ENCODE peak calls at places on chromosome 18, in ten cellular contexts. One of them, this sample, is unnamed.

GRCh38 chr18:42561521-42561920 is 554.0 kb downstream of the RIT2 start:
- DNase-seq in caudate nucleus: no peak
- DNase-seq in aorta: no peak
- DNase-seq in GM20000: no peak
- DNase-seq in activated CD4-positive, alpha-beta T cell treated with anti-CD3 and anti-CD28 coated beads, Interleukin-2, amount 50 U/mL, for 1 hour: no peak
- DNase-seq in NCI-H1436: no peak
- DNase-seq in K562: no peak
- DNase-seq in T-helper 17 cell: no peak
- DNase-seq in cardiac muscle cell: no peak
- DNase-seq in fibroblast of mammary gland: no peak
- DNase-seq in this sample: no peak

GRCh38 chr18:73945130-73945792 is 202.4 kb downstream of the FBXO15 start:
- DNase-seq in fibroblast of mammary gland: peak
- DNase-seq in aorta: no peak
- DNase-seq in GM20000: no peak
- DNase-seq in activated CD4-positive, alpha-beta T cell treated with anti-CD3 and anti-CD28 coated beads, Interleukin-2, amount 50 U/mL, for 1 hour: no peak
- DNase-seq in T-helper 17 cell: no peak
- DNase-seq in K562: no peak
- DNase-seq in cardiac muscle cell: no peak
- DNase-seq in caudate nucleus: no peak
- DNase-seq in NCI-H1436: no peak
- DNase-seq in this sample: peak

GRCh38 chr18:36714476-36714875 is 114.3 kb downstream of the TPGS2 start:
- DNase-seq in caudate nucleus: no peak
- DNase-seq in T-helper 17 cell: no peak
- DNase-seq in activated CD4-positive, alpha-beta T cell treated with anti-CD3 and anti-CD28 coated beads, Interleukin-2, amount 50 U/mL, for 1 hour: no peak
- DNase-seq in cardiac muscle cell: no peak
- DNase-seq in aorta: no peak
- DNase-seq in fibroblast of mammary gland: no peak
- DNase-seq in NCI-H1436: no peak
- DNase-seq in K562: no peak
- DNase-seq in GM20000: no peak
- DNase-seq in this sample: no peak

GRCh38 chr18:11008544-11008943 is 140.8 kb downstream of the PIEZO2 start:
- DNase-seq in activated CD4-positive, alpha-beta T cell treated with anti-CD3 and anti-CD28 coated beads, Interleukin-2, amount 50 U/mL, for 1 hour: no peak
- DNase-seq in caudate nucleus: no peak
- DNase-seq in K562: no peak
- DNase-seq in fibroblast of mammary gland: no peak
- DNase-seq in cardiac muscle cell: no peak
- DNase-seq in T-helper 17 cell: no peak
- DNase-seq in NCI-H1436: no peak
- DNase-seq in GM20000: no peak
- DNase-seq in aorta: no peak
- DNase-seq in this sample: no peak

GRCh38 chr18:6521804-6522418 is 107.2 kb upstream of the L3MBTL4 start:
- DNase-seq in NCI-H1436: no peak
- DNase-seq in T-helper 17 cell: no peak
- DNase-seq in activated CD4-positive, alpha-beta T cell treated with anti-CD3 and anti-CD28 coated beads, Interleukin-2, amount 50 U/mL, for 1 hour: no peak
- DNase-seq in fibroblast of mammary gland: peak
- DNase-seq in GM20000: peak
- DNase-seq in K562: peak
- DNase-seq in cardiac muscle cell: peak
- DNase-seq in aorta: no peak
- DNase-seq in caudate nucleus: no peak
- DNase-seq in this sample: no peak

GRCh38 chr18:2657788-2658458 is 2.4 kb downstream of the SMCHD1 start:
- DNase-seq in K562: peak
- DNase-seq in NCI-H1436: no peak
- DNase-seq in GM20000: peak
- DNase-seq in caudate nucleus: no peak
- DNase-seq in T-helper 17 cell: no peak
- DNase-seq in activated CD4-positive, alpha-beta T cell treated with anti-CD3 and anti-CD28 coated beads, Interleukin-2, amount 50 U/mL, for 1 hour: no peak
- DNase-seq in cardiac muscle cell: peak
- DNase-seq in fibroblast of mammary gland: peak
- DNase-seq in aorta: no peak
- DNase-seq in this sample: no peak

GRCh38 chr18:40355701-40356100 is 1599.3 kb upstream of the PIK3C3 start:
- DNase-seq in fibroblast of mammary gland: peak
- DNase-seq in NCI-H1436: no peak
- DNase-seq in T-helper 17 cell: no peak
- DNase-seq in aorta: no peak
- DNase-seq in GM20000: no peak
- DNase-seq in K562: no peak
- DNase-seq in activated CD4-positive, alpha-beta T cell treated with anti-CD3 and anti-CD28 coated beads, Interleukin-2, amount 50 U/mL, for 1 hour: no peak
- DNase-seq in cardiac muscle cell: peak
- DNase-seq in caudate nucleus: no peak
- DNase-seq in this sample: no peak

GRCh38 chr18:68676913-68677312 is 38.0 kb downstream of the TMX3 start:
- DNase-seq in GM20000: no peak
- DNase-seq in activated CD4-positive, alpha-beta T cell treated with anti-CD3 and anti-CD28 coated beads, Interleukin-2, amount 50 U/mL, for 1 hour: no peak
- DNase-seq in cardiac muscle cell: peak
- DNase-seq in aorta: no peak
- DNase-seq in T-helper 17 cell: no peak
- DNase-seq in fibroblast of mammary gland: peak
- DNase-seq in NCI-H1436: no peak
- DNase-seq in K562: no peak
- DNase-seq in caudate nucleus: no peak
- DNase-seq in this sample: no peak

GRCh38 chr18:28740575-28740974 is 563.6 kb upstream of the CDH2 start:
- DNase-seq in NCI-H1436: no peak
- DNase-seq in fibroblast of mammary gland: no peak
- DNase-seq in cardiac muscle cell: no peak
- DNase-seq in K562: no peak
- DNase-seq in T-helper 17 cell: no peak
- DNase-seq in caudate nucleus: no peak
- DNase-seq in GM20000: no peak
- DNase-seq in aorta: no peak
- DNase-seq in activated CD4-positive, alpha-beta T cell treated with anti-CD3 and anti-CD28 coated beads, Interleukin-2, amount 50 U/mL, for 1 hour: no peak
- DNase-seq in this sample: no peak

GRCh38 chr18:2325308-2325849 is 245.9 kb downstream of the METTL4 start:
- DNase-seq in cardiac muscle cell: peak
- DNase-seq in GM20000: no peak
- DNase-seq in K562: peak
- DNase-seq in fibroblast of mammary gland: no peak
- DNase-seq in NCI-H1436: no peak
- DNase-seq in caudate nucleus: no peak
- DNase-seq in activated CD4-positive, alpha-beta T cell treated with anti-CD3 and anti-CD28 coated beads, Interleukin-2, amount 50 U/mL, for 1 hour: no peak
- DNase-seq in aorta: no peak
- DNase-seq in T-helper 17 cell: no peak
- DNase-seq in this sample: no peak

GRCh38 chr18:35756506-35757117 is 175.1 kb downstream of the GALNT1 start:
- DNase-seq in K562: peak
- DNase-seq in T-helper 17 cell: no peak
- DNase-seq in activated CD4-positive, alpha-beta T cell treated with anti-CD3 and anti-CD28 coated beads, Interleukin-2, amount 50 U/mL, for 1 hour: peak
- DNase-seq in aorta: no peak
- DNase-seq in caudate nucleus: peak
- DNase-seq in cardiac muscle cell: peak
- DNase-seq in NCI-H1436: peak
- DNase-seq in fibroblast of mammary gland: peak
- DNase-seq in GM20000: peak
- DNase-seq in this sample: peak